ENCODE peak calls at places on chromosome 14, in four cellular contexts. One of them, this sample, is unnamed.

GRCh38 chr14:85533821-85534271 is 3.9 kb downstream of the FLRT2 start:
- DNase-seq in NB4: no peak
- DNase-seq in mesenchymal stem cell: peak
- DNase-seq in dorsolateral prefrontal cortex: peak
- DNase-seq in this sample: peak

GRCh38 chr14:48398675-48399282 is 723.4 kb upstream of the MDGA2 start:
- DNase-seq in mesenchymal stem cell: peak
- DNase-seq in NB4: peak
- DNase-seq in dorsolateral prefrontal cortex: no peak
- DNase-seq in this sample: peak

GRCh38 chr14:25150934-25151790 is 101.2 kb upstream of the STXBP6 start:
- DNase-seq in mesenchymal stem cell: peak
- DNase-seq in dorsolateral prefrontal cortex: no peak
- DNase-seq in NB4: peak
- DNase-seq in this sample: peak

GRCh38 chr14:31057701-31058364 is 31.7 kb upstream of the STRN3 start:
- DNase-seq in NB4: no peak
- DNase-seq in dorsolateral prefrontal cortex: no peak
- DNase-seq in mesenchymal stem cell: no peak
- DNase-seq in this sample: no peak

GRCh38 chr14:26773906-26774593 is 176.2 kb upstream of the NOVA1 start:
- DNase-seq in mesenchymal stem cell: no peak
- DNase-seq in dorsolateral prefrontal cortex: no peak
- DNase-seq in NB4: no peak
- DNase-seq in this sample: no peak

GRCh38 chr14:78278464-78278863 is 108.3 kb downstream of the NRXN3 start:
- DNase-seq in dorsolateral prefrontal cortex: no peak
- DNase-seq in mesenchymal stem cell: no peak
- DNase-seq in NB4: no peak
- DNase-seq in this sample: no peak

GRCh38 chr14:91817566-91818325 is 49.6 kb downstream of the TC2N start:
- DNase-seq in mesenchymal stem cell: no peak
- DNase-seq in NB4: peak
- DNase-seq in dorsolateral prefrontal cortex: no peak
- DNase-seq in this sample: no peak

GRCh38 chr14:82565825-82566224 is 1032.2 kb upstream of the SEL1L start:
- DNase-seq in NB4: no peak
- DNase-seq in dorsolateral prefrontal cortex: no peak
- DNase-seq in mesenchymal stem cell: no peak
- DNase-seq in this sample: no peak

GRCh38 chr14:38065101-38065762 is 142.5 kb upstream of the SSTR1 start:
- DNase-seq in mesenchymal stem cell: no peak
- DNase-seq in NB4: no peak
- DNase-seq in dorsolateral prefrontal cortex: no peak
- DNase-seq in this sample: no peak

GRCh38 chr14:53355581-53356112 is 202.5 kb upstream of the DDHD1 start:
- DNase-seq in dorsolateral prefrontal cortex: peak
- DNase-seq in mesenchymal stem cell: peak
- DNase-seq in NB4: peak
- DNase-seq in this sample: peak

GRCh38 chr14:62436256-62436655 is 609.0 kb downstream of the KCNH5 start:
- DNase-seq in dorsolateral prefrontal cortex: no peak
- DNase-seq in NB4: no peak
- DNase-seq in mesenchymal stem cell: no peak
- DNase-seq in this sample: no peak

GRCh38 chr14:50786821-50787464 is 44.0 kb downstream of the NIN start:
- DNase-seq in mesenchymal stem cell: no peak
- DNase-seq in NB4: no peak
- DNase-seq in dorsolateral prefrontal cortex: no peak
- DNase-seq in this sample: no peak

GRCh38 chr14:31229638-31230229 is 22.1 kb upstream of the HECTD1 start:
- DNase-seq in dorsolateral prefrontal cortex: no peak
- DNase-seq in mesenchymal stem cell: peak
- DNase-seq in NB4: peak
- DNase-seq in this sample: peak

GRCh38 chr14:93510030-93510429 is 79.3 kb downstream of the UNC79 start:
- DNase-seq in NB4: no peak
- DNase-seq in dorsolateral prefrontal cortex: no peak
- DNase-seq in mesenchymal stem cell: no peak
- DNase-seq in this sample: no peak

GRCh38 chr14:103126088-103126872 is 3.0 kb downstream of the TNFAIP2 start:
- DNase-seq in dorsolateral prefrontal cortex: no peak
- DNase-seq in NB4: no peak
- DNase-seq in mesenchymal stem cell: no peak
- DNase-seq in this sample: no peak
- H3K4me3 ChIP-seq in dorsolateral prefrontal cortex: peak
- H3K4me3 ChIP-seq in NB4: no peak
- H3K4me3 ChIP-seq in mesenchymal stem cell: peak
- H3K4me3 ChIP-seq in this sample: no peak

GRCh38 chr14:104115691-104116543 is 22.5 kb upstream of the KIF26A start:
- DNase-seq in dorsolateral prefrontal cortex: no peak
- DNase-seq in mesenchymal stem cell: no peak
- DNase-seq in NB4: no peak
- DNase-seq in this sample: no peak
- H3K4me3 ChIP-seq in dorsolateral prefrontal cortex: peak
- H3K4me3 ChIP-seq in mesenchymal stem cell: no peak
- H3K4me3 ChIP-seq in NB4: no peak
- H3K4me3 ChIP-seq in this sample: peak

GRCh38 chr14:95918466-95918865 is 41.8 kb downstream of the TUNAR start:
- DNase-seq in dorsolateral prefrontal cortex: no peak
- DNase-seq in NB4: no peak
- DNase-seq in mesenchymal stem cell: no peak
- DNase-seq in this sample: no peak

GRCh38 chr14:95922080-95922479 is 45.4 kb downstream of the TUNAR start:
- DNase-seq in NB4: no peak
- DNase-seq in dorsolateral prefrontal cortex: no peak
- DNase-seq in mesenchymal stem cell: no peak
- DNase-seq in this sample: no peak
- H3K4me3 ChIP-seq in NB4: no peak
- H3K4me3 ChIP-seq in dorsolateral prefrontal cortex: no peak
- H3K4me3 ChIP-seq in mesenchymal stem cell: no peak
- H3K4me3 ChIP-seq in this sample: no peak

GRCh38 chr14:64544607-64545312 is 4.2 kb downstream of the HSPA2 start:
- DNase-seq in mesenchymal stem cell: peak
- DNase-seq in NB4: no peak
- DNase-seq in dorsolateral prefrontal cortex: no peak
- DNase-seq in this sample: peak

GRCh38 chr14:64550539-64551333 is 975 bp downstream of the PPP1R36 start:
- DNase-seq in dorsolateral prefrontal cortex: no peak
- DNase-seq in mesenchymal stem cell: no peak
- DNase-seq in NB4: no peak
- DNase-seq in this sample: no peak

GRCh38 chr14:64554551-64554950 is 4.8 kb downstream of the PPP1R36 start:
- DNase-seq in mesenchymal stem cell: no peak
- DNase-seq in NB4: no peak
- DNase-seq in dorsolateral prefrontal cortex: no peak
- DNase-seq in this sample: no peak

GRCh38 chr14:64549016-64549415 is 745 bp upstream of the PPP1R36 start:
- DNase-seq in NB4: no peak
- DNase-seq in dorsolateral prefrontal cortex: no peak
- DNase-seq in mesenchymal stem cell: no peak
- DNase-seq in this sample: peak

GRCh38 chr14:64549805-64550538 is at the start of gene PPP1R36:
- DNase-seq in dorsolateral prefrontal cortex: no peak
- DNase-seq in mesenchymal stem cell: peak
- DNase-seq in NB4: peak
- DNase-seq in this sample: peak
- H3K4me3 ChIP-seq in dorsolateral prefrontal cortex: peak
- H3K4me3 ChIP-seq in mesenchymal stem cell: peak
- H3K4me3 ChIP-seq in NB4: peak
- H3K4me3 ChIP-seq in this sample: peak

GRCh38 chr14:75247939-75248338 is 30.7 kb upstream of the FOS start:
- DNase-seq in NB4: no peak
- DNase-seq in dorsolateral prefrontal cortex: no peak
- DNase-seq in mesenchymal stem cell: no peak
- DNase-seq in this sample: no peak

GRCh38 chr14:75250800-75251199 is 27.8 kb upstream of the FOS start:
- DNase-seq in mesenchymal stem cell: no peak
- DNase-seq in NB4: no peak
- DNase-seq in dorsolateral prefrontal cortex: no peak
- DNase-seq in this sample: no peak

GRCh38 chr14:75247286-75247922 is 31.2 kb upstream of the FOS start:
- DNase-seq in NB4: no peak
- DNase-seq in mesenchymal stem cell: no peak
- DNase-seq in dorsolateral prefrontal cortex: no peak
- DNase-seq in this sample: no peak

GRCh38 chr14:75249958-75250336 is 28.7 kb upstream of the FOS start:
- DNase-seq in dorsolateral prefrontal cortex: no peak
- DNase-seq in mesenchymal stem cell: no peak
- DNase-seq in NB4: no peak
- DNase-seq in this sample: peak

DNA sequence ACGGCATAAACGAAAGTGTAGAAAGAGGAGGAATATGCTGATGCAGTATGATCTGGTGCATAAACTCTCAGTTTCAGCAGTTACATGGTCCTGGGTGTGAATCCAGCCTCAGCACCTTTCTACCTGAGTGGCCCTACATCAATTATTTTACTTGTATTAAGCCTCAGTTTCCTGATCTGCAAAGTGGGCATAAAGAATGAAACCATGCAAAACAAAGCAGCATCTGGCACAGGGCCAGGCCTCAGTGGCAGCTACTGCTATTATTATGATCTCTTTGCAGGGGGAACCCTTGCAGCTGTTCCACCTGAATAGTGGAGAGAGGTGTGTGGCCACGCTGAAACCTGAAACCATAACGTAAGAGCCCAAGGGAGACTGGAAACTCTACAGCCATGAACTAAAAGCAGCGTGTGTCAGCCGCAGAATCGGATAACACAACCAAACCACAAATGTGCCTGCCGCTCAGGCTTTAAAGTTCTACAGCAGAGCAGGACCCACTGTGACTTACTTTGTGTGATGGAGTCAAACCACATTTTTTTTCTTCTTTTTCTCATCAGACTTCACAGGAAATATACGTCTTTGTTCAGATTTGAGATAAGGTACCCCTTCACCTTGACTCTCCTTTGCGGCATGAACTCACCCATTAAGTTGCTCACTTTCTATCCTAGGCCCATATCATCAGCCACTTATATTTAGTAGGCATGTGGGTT is 29.2 kb upstream of the FOS start:
- DNase-seq in NB4: no peak
- DNase-seq in mesenchymal stem cell: no peak
- DNase-seq in dorsolateral prefrontal cortex: no peak
- DNase-seq in this sample: no peak
- H3K4me3 ChIP-seq in NB4: no peak
- H3K4me3 ChIP-seq in mesenchymal stem cell: no peak
- H3K4me3 ChIP-seq in dorsolateral prefrontal cortex: no peak
- H3K4me3 ChIP-seq in this sample: no peak

GRCh38 chr14:96038558-96038919 is 623 bp upstream of the C14orf132 start:
- DNase-seq in NB4: no peak
- DNase-seq in dorsolateral prefrontal cortex: no peak
- DNase-seq in mesenchymal stem cell: no peak
- DNase-seq in this sample: no peak
- H3K4me3 ChIP-seq in NB4: no peak
- H3K4me3 ChIP-seq in dorsolateral prefrontal cortex: peak
- H3K4me3 ChIP-seq in mesenchymal stem cell: peak
- H3K4me3 ChIP-seq in this sample: peak

GRCh38 chr14:106459971-106460730 is 933.8 kb downstream of the TMEM121 start:
- DNase-seq in NB4: peak
- DNase-seq in mesenchymal stem cell: no peak
- DNase-seq in dorsolateral prefrontal cortex: no peak
- DNase-seq in this sample: no peak

GRCh38 chr14:106455026-106455425 is 928.6 kb downstream of the TMEM121 start:
- DNase-seq in dorsolateral prefrontal cortex: no peak
- DNase-seq in NB4: no peak
- DNase-seq in mesenchymal stem cell: no peak
- DNase-seq in this sample: no peak

DNA sequence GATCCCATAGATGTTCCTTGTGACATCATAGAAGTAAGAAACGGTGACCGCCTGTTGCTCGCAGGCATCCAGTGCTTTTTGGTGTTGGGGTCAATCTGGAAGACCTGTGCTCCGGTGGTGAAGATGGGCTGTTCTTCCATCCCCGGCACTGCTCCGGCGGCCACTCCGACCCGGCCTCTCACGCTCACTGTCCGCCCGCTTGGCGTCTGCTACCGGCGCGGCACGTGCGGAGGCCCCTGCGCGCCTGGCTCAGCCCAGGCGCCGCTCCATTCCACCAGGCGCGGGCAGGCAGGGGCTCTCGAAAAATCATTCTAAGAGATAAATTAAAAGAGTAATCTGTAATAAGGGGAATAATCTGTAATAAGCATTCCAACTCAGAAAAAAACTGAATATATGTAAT is 934.5 kb downstream of the TMEM121 start:
- DNase-seq in dorsolateral prefrontal cortex: no peak
- DNase-seq in NB4: no peak
- DNase-seq in mesenchymal stem cell: no peak
- DNase-seq in this sample: no peak
- H3K4me3 ChIP-seq in dorsolateral prefrontal cortex: no peak
- H3K4me3 ChIP-seq in NB4: no peak
- H3K4me3 ChIP-seq in mesenchymal stem cell: no peak
- H3K4me3 ChIP-seq in this sample: no peak

GRCh38 chr14:21102472-21103164 is 1.8 kb downstream of the TMEM253 start:
- DNase-seq in NB4: no peak
- DNase-seq in dorsolateral prefrontal cortex: no peak
- DNase-seq in mesenchymal stem cell: no peak
- DNase-seq in this sample: no peak
- H3K4me3 ChIP-seq in NB4: peak
- H3K4me3 ChIP-seq in dorsolateral prefrontal cortex: peak
- H3K4me3 ChIP-seq in mesenchymal stem cell: no peak
- H3K4me3 ChIP-seq in this sample: no peak

DNA sequence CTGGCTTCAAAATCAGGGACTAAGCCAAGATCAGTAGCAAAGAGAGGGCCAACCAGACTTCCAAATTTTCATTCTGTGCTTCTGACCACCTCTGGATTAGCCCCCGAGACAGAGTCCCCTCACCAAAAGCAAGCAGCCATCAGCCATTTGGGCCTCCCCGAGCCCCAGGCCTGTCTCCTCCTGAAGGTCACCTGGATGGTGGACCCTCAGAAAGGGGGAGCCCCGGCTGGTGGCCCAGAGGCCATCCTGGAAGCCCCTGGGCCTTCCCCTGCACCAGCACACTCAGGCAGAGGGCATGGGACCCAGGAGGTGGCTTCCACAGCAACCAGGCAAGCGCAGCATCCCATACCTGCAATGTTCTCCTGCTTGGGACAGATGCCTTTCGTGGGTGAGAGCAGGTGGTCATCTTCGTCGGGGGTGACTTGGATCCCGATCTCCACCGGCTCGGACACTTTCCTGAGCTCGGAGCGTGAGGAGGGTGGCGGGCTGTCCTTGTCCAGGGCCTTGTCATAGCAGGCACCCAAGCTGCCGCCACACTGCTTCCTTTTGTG is 14.8 kb downstream of the BCL11B start:
- DNase-seq in dorsolateral prefrontal cortex: no peak
- DNase-seq in mesenchymal stem cell: no peak
- DNase-seq in NB4: no peak
- DNase-seq in this sample: no peak
- H3K4me3 ChIP-seq in dorsolateral prefrontal cortex: no peak
- H3K4me3 ChIP-seq in mesenchymal stem cell: no peak
- H3K4me3 ChIP-seq in NB4: no peak
- H3K4me3 ChIP-seq in this sample: no peak

DNA sequence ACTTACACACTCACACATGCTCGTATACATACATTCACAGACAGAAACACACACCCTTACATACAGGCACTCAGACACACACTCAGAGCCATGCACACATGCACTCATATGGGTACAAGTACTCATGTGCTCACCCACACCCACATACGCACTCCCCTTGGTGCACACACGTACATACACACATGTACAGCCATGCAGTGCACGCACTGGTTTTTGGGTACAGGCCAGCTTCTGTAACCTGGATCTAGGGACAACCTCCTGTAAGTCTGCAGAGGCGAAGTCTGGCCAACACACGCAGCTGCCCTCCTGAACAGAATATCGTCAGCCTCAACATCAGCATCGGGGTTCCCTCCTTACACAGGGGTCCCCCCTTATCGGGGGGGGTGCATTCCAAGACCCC is 221.3 kb upstream of the RTL1 start:
- DNase-seq in NB4: no peak
- DNase-seq in mesenchymal stem cell: no peak
- DNase-seq in dorsolateral prefrontal cortex: no peak
- DNase-seq in this sample: no peak
- H3K4me3 ChIP-seq in NB4: no peak
- H3K4me3 ChIP-seq in mesenchymal stem cell: no peak
- H3K4me3 ChIP-seq in dorsolateral prefrontal cortex: no peak
- H3K4me3 ChIP-seq in this sample: no peak